ENCODE peak calls at places on chromosomes 4 and X, in seven cellular contexts. B, N, O, R, F, Q and E are unnamed samples.

GRCh38 chr4:186725422-186726149 is 1.9 kb upstream of the FAT1 start:
- DNase-seq in B (no peak), N (peak; percentile 81), O (peak; percentile 87), R (no peak), F (peak; percentile 86), Q (peak; percentile 78), E (peak; percentile 90)

GRCh38 chr4:181007751-181008150 is 1235.5 kb upstream of the TENM3 start:
- DNase-seq in B (no peak), N (no peak), O (no peak), R (no peak), F (no peak), Q (no peak), E (no peak)

GRCh38 chrX:150581093-150581775 is 12.8 kb downstream of the MTM1 start:
- DNase-seq in B (no peak), N (no peak), O (no peak), R (no peak), F (peak; percentile 75), Q (no peak), E (no peak)

GRCh38 chr4:28966982-28967381 is 1753.2 kb upstream of the PCDH7 start:
- DNase-seq in B (no peak), N (no peak), O (no peak), R (no peak), F (no peak), Q (no peak), E (no peak)

GRCh38 chr4:6355052-6355451 is 85.4 kb downstream of the WFS1 start:
- DNase-seq in B (no peak), N (no peak), O (no peak), R (no peak), F (no peak), Q (no peak), E (peak; percentile 8)

GRCh38 chr4:83686166-83686565 is 150.3 kb downstream of the GPAT3 start:
- DNase-seq in B (no peak), N (no peak), O (no peak), R (no peak), F (peak; percentile 44), Q (no peak), E (no peak)

GRCh38 chrX:68897546-68897945 is 68.7 kb downstream of the EFNB1 start:
- DNase-seq in B (no peak), N (no peak), O (no peak), R (no peak), F (no peak), Q (no peak), E (peak; percentile 75)

GRCh38 chr4:88275949-88276515 is 8.3 kb downstream of the PPM1K start:
- DNase-seq in B (no peak), N (no peak), O (no peak), R (no peak), F (peak; percentile 2), Q (no peak), E (no peak)

GRCh38 chr4:149961876-149962597 is 116.2 kb upstream of the DCLK2 start:
- DNase-seq in B (no peak), N (no peak), O (no peak), R (no peak), F (peak; percentile 50), Q (no peak), E (no peak)

GRCh38 chr4:129233691-129234090 is 137.7 kb downstream of the C4orf33 start:
- DNase-seq in B (no peak), N (no peak), O (no peak), R (peak; percentile 44), F (no peak), Q (no peak), E (no peak)

GRCh38 chr4:5366421-5366820 is 315.1 kb downstream of the STK32B start:
- DNase-seq in B (no peak), N (no peak), O (no peak), R (no peak), F (peak; percentile 77), Q (no peak), E (no peak)

GRCh38 chr4:112287258-112287873 is 1.7 kb upstream of the TIFA start:
- DNase-seq in B (no peak), N (no peak), O (no peak), R (no peak), F (no peak), Q (no peak), E (no peak)

GRCh38 chr4:187617117-187617516 is 378.5 kb upstream of the ZFP42 start:
- DNase-seq in B (no peak), N (no peak), O (no peak), R (no peak), F (peak; percentile 42), Q (no peak), E (no peak)

GRCh38 chrX:43317378-43317777 is 338.7 kb upstream of the MAOA start:
- DNase-seq in B (no peak), N (no peak), O (no peak), R (no peak), F (no peak), Q (no peak), E (no peak)

GRCh38 chr4:71380721-71381120 is 41.9 kb downstream of the SLC4A4 start:
- DNase-seq in B (no peak), N (no peak), O (no peak), R (no peak), F (peak; percentile 65), Q (no peak), E (no peak)

GRCh38 chr4:8200302-8200975 is 1.3 kb downstream of the SH3TC1 start:
- DNase-seq in B (no peak), N (peak; percentile 68), O (no peak), R (no peak), F (no peak), Q (peak; percentile 79), E (no peak)

GRCh38 chr4:98568896-98569663 is 89.3 kb downstream of the TSPAN5 start:
- DNase-seq in B (no peak), N (no peak), O (no peak), R (no peak), F (peak; percentile 56), Q (no peak), E (no peak)

GRCh38 chr4:118954246-118954645 is 65.6 kb downstream of the SYNPO2 start:
- DNase-seq in B (no peak), N (no peak), O (no peak), R (no peak), F (peak; percentile 44), Q (no peak), E (no peak)

GRCh38 chrX:122134291-122134690 is 1049.8 kb upstream of the GRIA3 start:
- DNase-seq in B (no peak), N (no peak), O (no peak), R (no peak), F (peak; percentile 43), Q (no peak), E (peak; percentile 77)

GRCh38 chrX:3257471-3257870 is 89.0 kb downstream of the MXRA5 start:
- DNase-seq in B (no peak), N (no peak), O (no peak), R (no peak), F (peak; percentile 15), Q (no peak), E (no peak)

GRCh38 chr4:108355523-108356208 is 186.9 kb upstream of the LEF1 start:
- DNase-seq in B (no peak), N (no peak), O (no peak), R (no peak), F (no peak), Q (no peak), E (no peak)